ENCODE peak calls at places on chromosomes 5 and 9, in six cellular contexts. One of them, this sample, is unnamed.

GRCh38 chr5:76849767-76850291 is at the start of gene S100Z:
- DNase-seq in NT2/D1: no peak
- DNase-seq in choroid plexus epithelial cell: peak
- DNase-seq in left lung: no peak
- DNase-seq in SJSA1: no peak
- DNase-seq in A549: no peak
- DNase-seq in this sample: peak

GRCh38 chr9:7844283-7844682 is 44.7 kb upstream of the DMAC1 start:
- DNase-seq in SJSA1: no peak
- DNase-seq in left lung: no peak
- DNase-seq in NT2/D1: peak
- DNase-seq in choroid plexus epithelial cell: peak
- DNase-seq in A549: peak
- DNase-seq in this sample: peak

GRCh38 chr5:167653645-167654106 is 637.8 kb upstream of the WWC1 start:
- DNase-seq in choroid plexus epithelial cell: peak
- DNase-seq in NT2/D1: no peak
- DNase-seq in left lung: no peak
- DNase-seq in A549: peak
- DNase-seq in SJSA1: no peak
- DNase-seq in this sample: no peak

GRCh38 chr5:132815454-132815853 is 2.4 kb downstream of the SOWAHA start:
- DNase-seq in A549: no peak
- DNase-seq in NT2/D1: no peak
- DNase-seq in choroid plexus epithelial cell: peak
- DNase-seq in SJSA1: no peak
- DNase-seq in left lung: no peak
- DNase-seq in this sample: no peak

GRCh38 chr9:893843-894420 is 52.4 kb downstream of the DMRT1 start:
- DNase-seq in left lung: peak
- DNase-seq in choroid plexus epithelial cell: peak
- DNase-seq in SJSA1: no peak
- DNase-seq in A549: peak
- DNase-seq in NT2/D1: peak
- DNase-seq in this sample: peak

GRCh38 chr5:123951204-123951977 is 439.4 kb downstream of the CSNK1G3 start:
- DNase-seq in SJSA1: peak
- DNase-seq in A549: peak
- DNase-seq in left lung: no peak
- DNase-seq in NT2/D1: no peak
- DNase-seq in choroid plexus epithelial cell: peak
- DNase-seq in this sample: no peak

GRCh38 chr9:77989909-77990308 is 41.7 kb downstream of the GNAQ start:
- DNase-seq in NT2/D1: no peak
- DNase-seq in choroid plexus epithelial cell: no peak
- DNase-seq in left lung: no peak
- DNase-seq in SJSA1: no peak
- DNase-seq in A549: no peak
- DNase-seq in this sample: no peak

GRCh38 chr5:175873090-175873454 is 1.7 kb downstream of the CPLX2 start:
- DNase-seq in SJSA1: no peak
- DNase-seq in left lung: no peak
- DNase-seq in choroid plexus epithelial cell: peak
- DNase-seq in NT2/D1: no peak
- DNase-seq in A549: peak
- DNase-seq in this sample: no peak

GRCh38 chr9:116465591-116466288 is 221.4 kb upstream of the TRIM32 start:
- DNase-seq in A549: no peak
- DNase-seq in SJSA1: no peak
- DNase-seq in choroid plexus epithelial cell: no peak
- DNase-seq in left lung: no peak
- DNase-seq in NT2/D1: no peak
- DNase-seq in this sample: no peak

GRCh38 chr5:176492431-176492830 is 44.2 kb downstream of the FAF2 start:
- DNase-seq in choroid plexus epithelial cell: peak
- DNase-seq in left lung: no peak
- DNase-seq in SJSA1: no peak
- DNase-seq in A549: no peak
- DNase-seq in NT2/D1: no peak
- DNase-seq in this sample: no peak

GRCh38 chr9:87725900-87726709 is at the start of gene CTSL:
- DNase-seq in left lung: peak
- DNase-seq in SJSA1: peak
- DNase-seq in choroid plexus epithelial cell: peak
- DNase-seq in A549: peak
- DNase-seq in NT2/D1: peak
- DNase-seq in this sample: no peak

GRCh38 chr5:79301046-79301712 is 65.2 kb downstream of the JMY start:
- DNase-seq in A549: no peak
- DNase-seq in choroid plexus epithelial cell: peak
- DNase-seq in SJSA1: no peak
- DNase-seq in NT2/D1: no peak
- DNase-seq in left lung: no peak
- DNase-seq in this sample: no peak

GRCh38 chr5:131081371-131081770 is 83.7 kb downstream of the HINT1 start:
- DNase-seq in SJSA1: no peak
- DNase-seq in choroid plexus epithelial cell: peak
- DNase-seq in left lung: no peak
- DNase-seq in NT2/D1: no peak
- DNase-seq in A549: no peak
- DNase-seq in this sample: no peak

GRCh38 chr5:120239076-120239475 is 225.0 kb upstream of the PRR16 start:
- DNase-seq in choroid plexus epithelial cell: peak
- DNase-seq in left lung: no peak
- DNase-seq in NT2/D1: no peak
- DNase-seq in SJSA1: no peak
- DNase-seq in A549: no peak
- DNase-seq in this sample: no peak

GRCh38 chr9:36424289-36425055 is 24.4 kb upstream of the RNF38 start:
- DNase-seq in SJSA1: no peak
- DNase-seq in NT2/D1: no peak
- DNase-seq in choroid plexus epithelial cell: no peak
- DNase-seq in left lung: no peak
- DNase-seq in A549: no peak
- DNase-seq in this sample: no peak

GRCh38 chr5:55899344-55899743 is 48.2 kb downstream of the IL31RA start:
- DNase-seq in A549: no peak
- DNase-seq in NT2/D1: no peak
- DNase-seq in SJSA1: no peak
- DNase-seq in choroid plexus epithelial cell: peak
- DNase-seq in left lung: no peak
- DNase-seq in this sample: no peak

GRCh38 chr5:174358276-174358675 is 312.8 kb downstream of the NSG2 start:
- DNase-seq in left lung: no peak
- DNase-seq in NT2/D1: no peak
- DNase-seq in SJSA1: no peak
- DNase-seq in A549: no peak
- DNase-seq in choroid plexus epithelial cell: no peak
- DNase-seq in this sample: no peak

GRCh38 chr5:107968998-107969397 is 298.3 kb upstream of the EFNA5 start:
- DNase-seq in NT2/D1: no peak
- DNase-seq in choroid plexus epithelial cell: peak
- DNase-seq in SJSA1: peak
- DNase-seq in left lung: no peak
- DNase-seq in A549: no peak
- DNase-seq in this sample: no peak

GRCh38 chr9:129776938-129777768 is 24.3 kb upstream of the PTGES start:
- DNase-seq in choroid plexus epithelial cell: peak
- DNase-seq in left lung: peak
- DNase-seq in A549: peak
- DNase-seq in NT2/D1: peak
- DNase-seq in SJSA1: peak
- DNase-seq in this sample: peak

GRCh38 chr9:750264-750967 is 91.1 kb upstream of the DMRT1 start:
- DNase-seq in left lung: no peak
- DNase-seq in NT2/D1: no peak
- DNase-seq in SJSA1: no peak
- DNase-seq in choroid plexus epithelial cell: no peak
- DNase-seq in A549: no peak
- DNase-seq in this sample: no peak

GRCh38 chr9:131282688-131283422 is 6.5 kb upstream of the FAM78A start:
- DNase-seq in A549: no peak
- DNase-seq in left lung: no peak
- DNase-seq in NT2/D1: peak
- DNase-seq in choroid plexus epithelial cell: peak
- DNase-seq in SJSA1: no peak
- DNase-seq in this sample: no peak

GRCh38 chr9:16131269-16131668 is 578.4 kb downstream of the CCDC171 start:
- DNase-seq in left lung: no peak
- DNase-seq in NT2/D1: no peak
- DNase-seq in choroid plexus epithelial cell: peak
- DNase-seq in SJSA1: no peak
- DNase-seq in A549: peak
- DNase-seq in this sample: no peak

GRCh38 chr5:141680751-141681201 is 1.3 kb downstream of the ARAP3 start:
- DNase-seq in SJSA1: peak
- DNase-seq in left lung: peak
- DNase-seq in choroid plexus epithelial cell: peak
- DNase-seq in A549: no peak
- DNase-seq in NT2/D1: peak
- DNase-seq in this sample: no peak

GRCh38 chr9:20209421-20210340 is 412.6 kb downstream of the MLLT3 start:
- DNase-seq in left lung: no peak
- DNase-seq in SJSA1: no peak
- DNase-seq in A549: no peak
- DNase-seq in NT2/D1: no peak
- DNase-seq in choroid plexus epithelial cell: no peak
- DNase-seq in this sample: peak

GRCh38 chr9:6925841-6926240 is 168.1 kb downstream of the KDM4C start:
- DNase-seq in choroid plexus epithelial cell: no peak
- DNase-seq in SJSA1: no peak
- DNase-seq in left lung: no peak
- DNase-seq in NT2/D1: no peak
- DNase-seq in A549: no peak
- DNase-seq in this sample: no peak

GRCh38 chr9:129221979-129222635 is 44.0 kb upstream of the IER5L start:
- DNase-seq in SJSA1: no peak
- DNase-seq in left lung: no peak
- DNase-seq in NT2/D1: no peak
- DNase-seq in choroid plexus epithelial cell: no peak
- DNase-seq in A549: no peak
- DNase-seq in this sample: no peak

GRCh38 chr9:106893088-106893487 is 30.1 kb downstream of the ZNF462 start:
- DNase-seq in SJSA1: peak
- DNase-seq in choroid plexus epithelial cell: peak
- DNase-seq in A549: peak
- DNase-seq in left lung: no peak
- DNase-seq in NT2/D1: no peak
- DNase-seq in this sample: no peak

GRCh38 chr5:159184858-159185381 is 24.4 kb downstream of the RNF145 start:
- DNase-seq in A549: peak
- DNase-seq in SJSA1: peak
- DNase-seq in NT2/D1: no peak
- DNase-seq in left lung: no peak
- DNase-seq in choroid plexus epithelial cell: peak
- DNase-seq in this sample: no peak

GRCh38 chr9:130946778-130947617 is 8.0 kb upstream of the FIBCD1 start:
- DNase-seq in left lung: no peak
- DNase-seq in A549: peak
- DNase-seq in SJSA1: no peak
- DNase-seq in choroid plexus epithelial cell: peak
- DNase-seq in NT2/D1: no peak
- DNase-seq in this sample: peak

GRCh38 chr5:108212775-108213346 is 169.0 kb downstream of the FBXL17 start:
- DNase-seq in A549: peak
- DNase-seq in left lung: peak
- DNase-seq in NT2/D1: peak
- DNase-seq in choroid plexus epithelial cell: peak
- DNase-seq in SJSA1: no peak
- DNase-seq in this sample: no peak

GRCh38 chr5:88660326-88660946 is 222.5 kb downstream of the MEF2C start:
- DNase-seq in left lung: no peak
- DNase-seq in choroid plexus epithelial cell: no peak
- DNase-seq in NT2/D1: no peak
- DNase-seq in A549: no peak
- DNase-seq in SJSA1: peak
- DNase-seq in this sample: no peak
- H3K4me3 ChIP-seq in left lung: no peak
- H3K4me3 ChIP-seq in choroid plexus epithelial cell: peak
- H3K4me3 ChIP-seq in NT2/D1: peak
- H3K4me3 ChIP-seq in A549: peak
- H3K4me3 ChIP-seq in SJSA1: peak
- H3K4me3 ChIP-seq in this sample: peak

GRCh38 chr9:14373726-14374125 is 59.8 kb upstream of the NFIB start:
- DNase-seq in A549: no peak
- DNase-seq in NT2/D1: no peak
- DNase-seq in left lung: no peak
- DNase-seq in SJSA1: no peak
- DNase-seq in choroid plexus epithelial cell: peak
- DNase-seq in this sample: no peak

GRCh38 chr9:14369011-14369410 is 55.1 kb upstream of the NFIB start:
- DNase-seq in SJSA1: no peak
- DNase-seq in A549: no peak
- DNase-seq in choroid plexus epithelial cell: no peak
- DNase-seq in NT2/D1: no peak
- DNase-seq in left lung: no peak
- DNase-seq in this sample: no peak

GRCh38 chr9:14373319-14373632 is 59.3 kb upstream of the NFIB start:
- DNase-seq in A549: no peak
- DNase-seq in choroid plexus epithelial cell: peak
- DNase-seq in NT2/D1: no peak
- DNase-seq in left lung: no peak
- DNase-seq in SJSA1: no peak
- DNase-seq in this sample: no peak

GRCh38 chr9:14372437-14373318 is 58.7 kb upstream of the NFIB start:
- DNase-seq in left lung: peak
- DNase-seq in choroid plexus epithelial cell: peak
- DNase-seq in NT2/D1: peak
- DNase-seq in A549: peak
- DNase-seq in SJSA1: peak
- DNase-seq in this sample: no peak
- H3K4me3 ChIP-seq in left lung: no peak
- H3K4me3 ChIP-seq in choroid plexus epithelial cell: no peak
- H3K4me3 ChIP-seq in NT2/D1: no peak
- H3K4me3 ChIP-seq in A549: no peak
- H3K4me3 ChIP-seq in SJSA1: no peak
- H3K4me3 ChIP-seq in this sample: no peak

DNA sequence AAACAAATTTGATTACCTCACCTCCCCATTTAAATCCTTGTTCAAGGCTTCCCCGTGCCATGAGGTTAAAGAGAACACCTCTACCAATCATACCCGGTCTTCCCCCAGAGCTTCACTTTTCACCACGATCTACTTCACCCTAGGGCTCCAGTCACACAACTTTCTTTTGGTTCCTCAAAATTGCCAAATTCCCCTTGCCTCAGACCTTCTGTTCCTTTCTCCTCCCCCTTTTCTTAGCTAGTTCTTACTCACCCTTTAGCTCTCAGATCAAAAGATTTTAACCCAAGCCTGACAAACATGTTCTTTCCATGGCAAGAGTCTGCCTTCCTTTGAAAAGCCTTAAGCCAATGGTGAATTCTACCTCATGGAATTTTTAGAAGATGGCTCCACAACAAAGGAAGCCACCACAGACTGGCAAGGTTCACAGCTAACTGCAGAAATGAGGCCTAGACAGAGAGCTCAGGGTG is 56.7 kb downstream of the MAPKAP1 start:
- DNase-seq in NT2/D1: no peak
- DNase-seq in A549: no peak
- DNase-seq in SJSA1: no peak
- DNase-seq in left lung: no peak
- DNase-seq in choroid plexus epithelial cell: peak
- DNase-seq in this sample: no peak
- H3K4me3 ChIP-seq in NT2/D1: no peak
- H3K4me3 ChIP-seq in A549: no peak
- H3K4me3 ChIP-seq in SJSA1: no peak
- H3K4me3 ChIP-seq in left lung: no peak
- H3K4me3 ChIP-seq in choroid plexus epithelial cell: no peak
- H3K4me3 ChIP-seq in this sample: no peak

GRCh38 chr5:135034963-135035677 is 1.1 kb upstream of the PITX1 start:
- DNase-seq in NT2/D1: no peak
- DNase-seq in choroid plexus epithelial cell: no peak
- DNase-seq in left lung: no peak
- DNase-seq in A549: no peak
- DNase-seq in SJSA1: no peak
- DNase-seq in this sample: no peak
- H3K4me3 ChIP-seq in NT2/D1: no peak
- H3K4me3 ChIP-seq in choroid plexus epithelial cell: no peak
- H3K4me3 ChIP-seq in left lung: no peak
- H3K4me3 ChIP-seq in A549: peak
- H3K4me3 ChIP-seq in SJSA1: no peak
- H3K4me3 ChIP-seq in this sample: no peak

This sample was measured in Jurkat, Clone E6-1.